ENCODE peak calls at places on chromosomes 5 and 9, in nine cellular contexts. One of them, this sample, is unnamed.
A peak's percentile ranks its signal among the peaks of the same experiment; 100 is the strongest.

GRCh38 chr9:17536027-17536426 is 42.8 kb upstream of the SH3GL2 start:
- DNase-seq in iris pigment epithelial cell: no peak
- DNase-seq in HCT116: no peak
- DNase-seq in GM10248: no peak
- DNase-seq in HTR-8/SVneo: no peak
- DNase-seq in pancreas: no peak
- DNase-seq in germinal center: no peak
- DNase-seq in SW480: no peak
- DNase-seq in SIG-M5: no peak
- DNase-seq in this sample: no peak

GRCh38 chr9:124323904-124324303 is 66.2 kb downstream of the NEK6 start:
- DNase-seq in iris pigment epithelial cell: no peak
- DNase-seq in HCT116: no peak
- DNase-seq in GM10248: no peak
- DNase-seq in HTR-8/SVneo: no peak
- DNase-seq in pancreas: no peak
- DNase-seq in germinal center: no peak
- DNase-seq in SW480: no peak
- DNase-seq in SIG-M5: no peak
- DNase-seq in this sample: no peak

GRCh38 chr5:73393606-73394489 is 54.7 kb downstream of the FOXD1 start:
- DNase-seq in iris pigment epithelial cell: no peak
- DNase-seq in HCT116: no peak
- DNase-seq in GM10248: no peak
- DNase-seq in HTR-8/SVneo: no peak
- DNase-seq in pancreas: no peak
- DNase-seq in germinal center: no peak
- DNase-seq in SW480: no peak
- DNase-seq in SIG-M5: no peak
- DNase-seq in this sample: no peak

GRCh38 chr5:31531888-31532710 is at the start of the genes C5orf22 and DROSHA:
- DNase-seq in iris pigment epithelial cell: peak; percentile 98
- DNase-seq in HCT116: peak; percentile 91
- DNase-seq in GM10248: peak; percentile 94
- DNase-seq in HTR-8/SVneo: peak; percentile 100
- DNase-seq in pancreas: peak; percentile 96
- DNase-seq in germinal center: peak; percentile 95
- DNase-seq in SW480: peak; percentile 93
- DNase-seq in SIG-M5: peak; percentile 82
- DNase-seq in this sample: peak; percentile 89

GRCh38 chr9:84862786-84863185 is 193.3 kb downstream of the NTRK2 start:
- DNase-seq in iris pigment epithelial cell: peak; percentile 23
- DNase-seq in HCT116: no peak
- DNase-seq in GM10248: no peak
- DNase-seq in HTR-8/SVneo: no peak
- DNase-seq in pancreas: no peak
- DNase-seq in germinal center: no peak
- DNase-seq in SW480: peak; percentile 38
- DNase-seq in SIG-M5: no peak
- DNase-seq in this sample: no peak

GRCh38 chr9:82606761-82607382 is 456.1 kb downstream of the RASEF start:
- DNase-seq in iris pigment epithelial cell: peak; percentile 76
- DNase-seq in HCT116: peak; percentile 8
- DNase-seq in GM10248: peak; percentile 8
- DNase-seq in HTR-8/SVneo: peak; percentile 25
- DNase-seq in pancreas: no peak
- DNase-seq in germinal center: peak; percentile 8
- DNase-seq in SW480: peak; percentile 43
- DNase-seq in SIG-M5: no peak
- DNase-seq in this sample: no peak

GRCh38 chr5:177399903-177400868 is at the start of gene PFN3:
- DNase-seq in iris pigment epithelial cell: peak; percentile 30
- DNase-seq in HCT116: no peak
- DNase-seq in GM10248: no peak
- DNase-seq in HTR-8/SVneo: no peak
- DNase-seq in pancreas: no peak
- DNase-seq in germinal center: no peak
- DNase-seq in SW480: no peak
- DNase-seq in SIG-M5: no peak
- DNase-seq in this sample: no peak

GRCh38 chr9:5446451-5447236 is 3.7 kb upstream of the CD274 start:
- DNase-seq in iris pigment epithelial cell: peak; percentile 28
- DNase-seq in HCT116: no peak
- DNase-seq in GM10248: no peak
- DNase-seq in HTR-8/SVneo: no peak
- DNase-seq in pancreas: no peak
- DNase-seq in germinal center: no peak
- DNase-seq in SW480: no peak
- DNase-seq in SIG-M5: no peak
- DNase-seq in this sample: no peak

GRCh38 chr9:88657893-88658292 is 122.9 kb downstream of the NXNL2 start:
- DNase-seq in iris pigment epithelial cell: peak; percentile 93
- DNase-seq in HCT116: no peak
- DNase-seq in GM10248: no peak
- DNase-seq in HTR-8/SVneo: no peak
- DNase-seq in pancreas: no peak
- DNase-seq in germinal center: no peak
- DNase-seq in SW480: no peak
- DNase-seq in SIG-M5: no peak
- DNase-seq in this sample: no peak